ENCODE peak calls at places on chromosomes 2 and 18, in four cellular contexts. M is K562, Y is breast epithelium, N is prostate gland. A is an unnamed sample. For H3K4me1, the result is how much of the 10 kb centered on the place peaks cover.

GRCh38 chr18:79818036-79818435 is 20.3 kb downstream of the KCNG2 start:
- DNase-seq in N (no peak), M (no peak), Y (no peak), A (no peak)

GRCh38 chr2:218745160-218745558 is 34.5 kb downstream of the TTLL4 start:
- DNase-seq in N (no peak), Y (no peak), M (no peak), A (no peak)

GRCh38 chr2:212997526-212998020 is 153.8 kb downstream of the IKZF2 start:
- DNase-seq in M (no peak), N (no peak), Y (no peak), A (no peak)

GRCh38 chr2:2286592-2286991 is 44.5 kb downstream of the MYT1L start:
- DNase-seq in M (no peak), Y (no peak), N (no peak), A (no peak)

GRCh38 chr2:88199912-88200682 is 30.0 kb downstream of the THNSL2 start:
- DNase-seq in Y (no peak), M (no peak), N (no peak), A (peak)

GRCh38 chr2:140063356-140063755 is 1283.2 kb upstream of the NXPH2 start:
- DNase-seq in N (no peak), M (no peak), Y (no peak), A (no peak)

GRCh38 chr18:79568543-79569205 is 110.9 kb upstream of the CTDP1 start:
- DNase-seq in M (no peak), Y (no peak), N (no peak), A (no peak)

GRCh38 chr2:37555457-37555856 is 116.0 kb downstream of the CDC42EP3 start:
- DNase-seq in M (no peak), Y (no peak), N (no peak), A (no peak)

GRCh38 chr2:132615329-132616085 is 54.5 kb downstream of the LYPD1 start:
- DNase-seq in Y (no peak), N (no peak), M (no peak), A (no peak)

GRCh38 chr2:113337809-113338208 is 59.1 kb upstream of the PAX8 start:
- DNase-seq in Y (no peak), M (no peak), N (peak), A (no peak)

GRCh38 chr2:233139875-233140585 is 79.9 kb downstream of the INPP5D start:
- DNase-seq in Y (no peak), N (no peak), M (no peak), A (no peak)

GRCh38 chr2:154507186-154507585 is 191.3 kb upstream of the KCNJ3 start:
- DNase-seq in Y (no peak), N (no peak), M (no peak), A (no peak)

GRCh38 chr18:76494541-76495403 is at the start of gene ZNF516:
- DNase-seq in Y (no peak), M (no peak), N (no peak), A (peak)

GRCh38 chr2:211161236-211161635 is 604.8 kb downstream of the CPS1 start:
- DNase-seq in Y (no peak), N (no peak), M (no peak), A (no peak)

GRCh38 chr2:160464017-160464416 is 29.6 kb downstream of the RBMS1 start:
- DNase-seq in M (no peak), Y (no peak), N (no peak), A (no peak)

GRCh38 chr2:205682239-205683021 is at the start of gene NRP2:
- DNase-seq in N (peak), M (no peak), Y (no peak), A (peak)
- H3K4me1 ChIP-seq in N (under half), M (under half), Y (under half), A (under half)

GRCh38 chr2:217360781-217361485 is 501.1 kb upstream of the TNP1 start:
- DNase-seq in Y (no peak), M (no peak), N (peak), A (no peak)
- TF ChIP-seq POLR2AphosphoS5 in Y (no peak), M (no peak), N (peak), A (no peak)

GRCh38 chr2:235106874-235107639 is 155.2 kb downstream of the SH3BP4 start:
- DNase-seq in N (peak), M (peak), Y (peak), A (no peak)
- H3K4me1 ChIP-seq in N (under half), M (under half), Y (under half), A (under half)

GRCh38 chr2:122138561-122138960 is 383.1 kb downstream of the TSN start:
- DNase-seq in N (no peak), Y (no peak), M (no peak), A (no peak)

GRCh38 chr2:122135353-122135947 is 380.0 kb downstream of the TSN start:
- DNase-seq in Y (no peak), M (peak), N (no peak), A (no peak)

GRCh38 chr2:122139739-122140138 is 384.3 kb downstream of the TSN start:
- DNase-seq in Y (no peak), N (no peak), M (no peak), A (peak)

GRCh38 chr2:122132292-122132691 is 376.8 kb downstream of the TSN start:
- DNase-seq in N (no peak), M (no peak), Y (no peak), A (no peak)

DNA sequence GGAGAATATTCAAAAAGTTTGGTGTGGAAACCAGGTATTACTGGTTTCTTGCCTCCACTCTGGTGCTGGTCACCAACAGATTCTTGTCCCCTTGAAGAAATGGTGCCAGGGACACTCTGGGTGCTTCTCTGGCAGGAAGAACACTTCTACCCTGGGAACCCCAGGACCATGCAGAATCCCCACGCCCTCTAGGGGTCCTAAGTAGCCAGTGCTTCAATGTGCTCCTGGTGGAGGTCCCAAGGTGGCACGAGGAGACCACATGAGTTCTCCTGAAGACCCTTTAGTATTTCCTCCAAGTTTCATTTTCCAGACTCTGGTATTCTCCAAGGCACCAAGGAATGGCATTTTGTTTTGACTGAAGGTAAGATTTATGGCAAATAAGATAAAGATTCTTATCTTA is 380.6 kb downstream of the TSN start:
- DNase-seq in M (peak), N (no peak), Y (no peak), A (no peak)
- TF ChIP-seq POLR2AphosphoS5 in M (no peak), N (no peak), Y (no peak), A (no peak)

GRCh38 chr18:63216497-63216896 is 103.1 kb downstream of the BCL2 start:
- DNase-seq in Y (no peak), M (no peak), N (no peak), A (no peak)
- H3K4me1 ChIP-seq in Y (under half), M (under half), N (under half), A (under half)

A was measured in upper lobe of left lung.